ENCODE peak calls at places on chromosomes 3 and 15, in six cellular contexts. One of them, this sample, is unnamed.
A peak's percentile ranks its signal among the peaks of the same experiment; 100 is the strongest.

GRCh38 chr15:36996121-36996520 is 104.2 kb downstream of the MEIS2 start:
- DNase-seq in adipocyte: no peak
- DNase-seq in GM13976: no peak
- DNase-seq in activated T-helper 1 cell treated with anti-CD3 and anti-CD28 coated beads, Interleukin-12 subunit alpha, Interleukin-12 subunit beta, Interleukin-2, Interleukin-4 antibody, amounts not matched to agents 30 ng/mL and 10 ng/mL and 1 ng/mL, durations not matched to agents 14 hours and 24 hours and 36 hours: no peak
- DNase-seq in MCF 10A: no peak
- DNase-seq in RWPE1: no peak
- DNase-seq in this sample: no peak

GRCh38 chr3:127428344-127429001 is 140.6 kb upstream of the PRR20G start:
- DNase-seq in MCF 10A: peak; percentile 39
- DNase-seq in activated T-helper 1 cell treated with anti-CD3 and anti-CD28 coated beads, Interleukin-12 subunit alpha, Interleukin-12 subunit beta, Interleukin-2, Interleukin-4 antibody, amounts not matched to agents 30 ng/mL and 10 ng/mL and 1 ng/mL, durations not matched to agents 14 hours and 24 hours and 36 hours: no peak
- DNase-seq in RWPE1: no peak
- DNase-seq in adipocyte: no peak
- DNase-seq in GM13976: no peak
- DNase-seq in this sample: no peak

GRCh38 chr15:57213783-57214366 is 162.4 kb upstream of the CGNL1 start:
- DNase-seq in activated T-helper 1 cell treated with anti-CD3 and anti-CD28 coated beads, Interleukin-12 subunit alpha, Interleukin-12 subunit beta, Interleukin-2, Interleukin-4 antibody, amounts not matched to agents 30 ng/mL and 10 ng/mL and 1 ng/mL, durations not matched to agents 14 hours and 24 hours and 36 hours: no peak
- DNase-seq in GM13976: peak; percentile 7
- DNase-seq in adipocyte: peak; percentile 55
- DNase-seq in RWPE1: peak; percentile 3
- DNase-seq in MCF 10A: peak; percentile 46
- DNase-seq in this sample: peak; percentile 90

GRCh38 chr15:39270976-39271375 is 309.9 kb upstream of the THBS1 start:
- DNase-seq in GM13976: no peak
- DNase-seq in adipocyte: peak; percentile 89
- DNase-seq in RWPE1: peak; percentile 38
- DNase-seq in activated T-helper 1 cell treated with anti-CD3 and anti-CD28 coated beads, Interleukin-12 subunit alpha, Interleukin-12 subunit beta, Interleukin-2, Interleukin-4 antibody, amounts not matched to agents 30 ng/mL and 10 ng/mL and 1 ng/mL, durations not matched to agents 14 hours and 24 hours and 36 hours: no peak
- DNase-seq in MCF 10A: peak; percentile 55
- DNase-seq in this sample: no peak

GRCh38 chr3:11077466-11077865 is 76.8 kb upstream of the HRH1 start:
- DNase-seq in adipocyte: peak; percentile 63
- DNase-seq in activated T-helper 1 cell treated with anti-CD3 and anti-CD28 coated beads, Interleukin-12 subunit alpha, Interleukin-12 subunit beta, Interleukin-2, Interleukin-4 antibody, amounts not matched to agents 30 ng/mL and 10 ng/mL and 1 ng/mL, durations not matched to agents 14 hours and 24 hours and 36 hours: no peak
- DNase-seq in RWPE1: no peak
- DNase-seq in MCF 10A: peak; percentile 42
- DNase-seq in GM13976: no peak
- DNase-seq in this sample: no peak

GRCh38 chr3:58899159-58899952 is 150.5 kb downstream of the CFAP20DC start:
- DNase-seq in RWPE1: peak; percentile 1
- DNase-seq in GM13976: peak; percentile 33
- DNase-seq in activated T-helper 1 cell treated with anti-CD3 and anti-CD28 coated beads, Interleukin-12 subunit alpha, Interleukin-12 subunit beta, Interleukin-2, Interleukin-4 antibody, amounts not matched to agents 30 ng/mL and 10 ng/mL and 1 ng/mL, durations not matched to agents 14 hours and 24 hours and 36 hours: peak; percentile 32
- DNase-seq in MCF 10A: peak; percentile 1
- DNase-seq in adipocyte: peak; percentile 12
- DNase-seq in this sample: no peak

GRCh38 chr3:50534721-50535330 is 31.4 kb upstream of the CACNA2D2 start:
- DNase-seq in adipocyte: peak; percentile 22
- DNase-seq in MCF 10A: no peak
- DNase-seq in GM13976: no peak
- DNase-seq in RWPE1: no peak
- DNase-seq in activated T-helper 1 cell treated with anti-CD3 and anti-CD28 coated beads, Interleukin-12 subunit alpha, Interleukin-12 subunit beta, Interleukin-2, Interleukin-4 antibody, amounts not matched to agents 30 ng/mL and 10 ng/mL and 1 ng/mL, durations not matched to agents 14 hours and 24 hours and 36 hours: no peak
- DNase-seq in this sample: no peak

GRCh38 chr3:22734207-22734606 is 468.9 kb upstream of the UBE2E2 start:
- DNase-seq in GM13976: no peak
- DNase-seq in adipocyte: no peak
- DNase-seq in activated T-helper 1 cell treated with anti-CD3 and anti-CD28 coated beads, Interleukin-12 subunit alpha, Interleukin-12 subunit beta, Interleukin-2, Interleukin-4 antibody, amounts not matched to agents 30 ng/mL and 10 ng/mL and 1 ng/mL, durations not matched to agents 14 hours and 24 hours and 36 hours: no peak
- DNase-seq in RWPE1: no peak
- DNase-seq in MCF 10A: no peak
- DNase-seq in this sample: no peak

GRCh38 chr3:46114324-46114988 is 87.2 kb upstream of the XCR1 start:
- DNase-seq in RWPE1: peak; percentile 45
- DNase-seq in MCF 10A: peak; percentile 82
- DNase-seq in GM13976: no peak
- DNase-seq in activated T-helper 1 cell treated with anti-CD3 and anti-CD28 coated beads, Interleukin-12 subunit alpha, Interleukin-12 subunit beta, Interleukin-2, Interleukin-4 antibody, amounts not matched to agents 30 ng/mL and 10 ng/mL and 1 ng/mL, durations not matched to agents 14 hours and 24 hours and 36 hours: no peak
- DNase-seq in adipocyte: peak; percentile 85
- DNase-seq in this sample: no peak

GRCh38 chr3:31848921-31849320 is 132.1 kb downstream of the OSBPL10 start:
- DNase-seq in activated T-helper 1 cell treated with anti-CD3 and anti-CD28 coated beads, Interleukin-12 subunit alpha, Interleukin-12 subunit beta, Interleukin-2, Interleukin-4 antibody, amounts not matched to agents 30 ng/mL and 10 ng/mL and 1 ng/mL, durations not matched to agents 14 hours and 24 hours and 36 hours: no peak
- DNase-seq in GM13976: no peak
- DNase-seq in RWPE1: no peak
- DNase-seq in adipocyte: no peak
- DNase-seq in MCF 10A: no peak
- DNase-seq in this sample: peak; percentile 5

GRCh38 chr3:43338295-43338694 is 52.0 kb downstream of the SNRK start:
- DNase-seq in MCF 10A: peak; percentile 18
- DNase-seq in RWPE1: no peak
- DNase-seq in adipocyte: no peak
- DNase-seq in activated T-helper 1 cell treated with anti-CD3 and anti-CD28 coated beads, Interleukin-12 subunit alpha, Interleukin-12 subunit beta, Interleukin-2, Interleukin-4 antibody, amounts not matched to agents 30 ng/mL and 10 ng/mL and 1 ng/mL, durations not matched to agents 14 hours and 24 hours and 36 hours: no peak
- DNase-seq in GM13976: no peak
- DNase-seq in this sample: no peak

GRCh38 chr15:86701259-86701963 is 621.7 kb downstream of the AGBL1 start:
- DNase-seq in MCF 10A: no peak
- DNase-seq in activated T-helper 1 cell treated with anti-CD3 and anti-CD28 coated beads, Interleukin-12 subunit alpha, Interleukin-12 subunit beta, Interleukin-2, Interleukin-4 antibody, amounts not matched to agents 30 ng/mL and 10 ng/mL and 1 ng/mL, durations not matched to agents 14 hours and 24 hours and 36 hours: no peak
- DNase-seq in GM13976: no peak
- DNase-seq in RWPE1: no peak
- DNase-seq in adipocyte: no peak
- DNase-seq in this sample: no peak

GRCh38 chr3:29335921-29336320 is 55.0 kb downstream of the RBMS3 start:
- DNase-seq in MCF 10A: no peak
- DNase-seq in adipocyte: peak; percentile 69
- DNase-seq in GM13976: no peak
- DNase-seq in activated T-helper 1 cell treated with anti-CD3 and anti-CD28 coated beads, Interleukin-12 subunit alpha, Interleukin-12 subunit beta, Interleukin-2, Interleukin-4 antibody, amounts not matched to agents 30 ng/mL and 10 ng/mL and 1 ng/mL, durations not matched to agents 14 hours and 24 hours and 36 hours: no peak
- DNase-seq in RWPE1: no peak
- DNase-seq in this sample: no peak

GRCh38 chr3:127426444-127427168 is 138.8 kb upstream of the PRR20G start:
- DNase-seq in activated T-helper 1 cell treated with anti-CD3 and anti-CD28 coated beads, Interleukin-12 subunit alpha, Interleukin-12 subunit beta, Interleukin-2, Interleukin-4 antibody, amounts not matched to agents 30 ng/mL and 10 ng/mL and 1 ng/mL, durations not matched to agents 14 hours and 24 hours and 36 hours: no peak
- DNase-seq in RWPE1: no peak
- DNase-seq in adipocyte: no peak
- DNase-seq in GM13976: peak; percentile 15
- DNase-seq in MCF 10A: no peak
- DNase-seq in this sample: no peak

GRCh38 chr3:96865605-96866004 is 51.2 kb downstream of the EPHA6 start:
- DNase-seq in adipocyte: no peak
- DNase-seq in GM13976: no peak
- DNase-seq in MCF 10A: no peak
- DNase-seq in activated T-helper 1 cell treated with anti-CD3 and anti-CD28 coated beads, Interleukin-12 subunit alpha, Interleukin-12 subunit beta, Interleukin-2, Interleukin-4 antibody, amounts not matched to agents 30 ng/mL and 10 ng/mL and 1 ng/mL, durations not matched to agents 14 hours and 24 hours and 36 hours: no peak
- DNase-seq in RWPE1: no peak
- DNase-seq in this sample: no peak

GRCh38 chr3:12138044-12138443 is 20.7 kb downstream of the TIMP4 start:
- DNase-seq in RWPE1: no peak
- DNase-seq in adipocyte: peak; percentile 51
- DNase-seq in MCF 10A: peak; percentile 64
- DNase-seq in activated T-helper 1 cell treated with anti-CD3 and anti-CD28 coated beads, Interleukin-12 subunit alpha, Interleukin-12 subunit beta, Interleukin-2, Interleukin-4 antibody, amounts not matched to agents 30 ng/mL and 10 ng/mL and 1 ng/mL, durations not matched to agents 14 hours and 24 hours and 36 hours: no peak
- DNase-seq in GM13976: no peak
- DNase-seq in this sample: no peak

GRCh38 chr3:189806171-189806951 is 175.2 kb downstream of the TP63 start:
- DNase-seq in GM13976: no peak
- DNase-seq in RWPE1: no peak
- DNase-seq in MCF 10A: no peak
- DNase-seq in activated T-helper 1 cell treated with anti-CD3 and anti-CD28 coated beads, Interleukin-12 subunit alpha, Interleukin-12 subunit beta, Interleukin-2, Interleukin-4 antibody, amounts not matched to agents 30 ng/mL and 10 ng/mL and 1 ng/mL, durations not matched to agents 14 hours and 24 hours and 36 hours: no peak
- DNase-seq in adipocyte: no peak
- DNase-seq in this sample: peak; percentile 73

GRCh38 chr15:100889359-100890058 is 9.9 kb downstream of the ALDH1A3 start:
- DNase-seq in MCF 10A: no peak
- DNase-seq in adipocyte: peak; percentile 87
- DNase-seq in GM13976: no peak
- DNase-seq in activated T-helper 1 cell treated with anti-CD3 and anti-CD28 coated beads, Interleukin-12 subunit alpha, Interleukin-12 subunit beta, Interleukin-2, Interleukin-4 antibody, amounts not matched to agents 30 ng/mL and 10 ng/mL and 1 ng/mL, durations not matched to agents 14 hours and 24 hours and 36 hours: no peak
- DNase-seq in RWPE1: no peak
- DNase-seq in this sample: no peak

GRCh38 chr3:143343031-143343430 is 223.5 kb downstream of the CHST2 start:
- DNase-seq in RWPE1: no peak
- DNase-seq in GM13976: no peak
- DNase-seq in adipocyte: no peak
- DNase-seq in MCF 10A: no peak
- DNase-seq in activated T-helper 1 cell treated with anti-CD3 and anti-CD28 coated beads, Interleukin-12 subunit alpha, Interleukin-12 subunit beta, Interleukin-2, Interleukin-4 antibody, amounts not matched to agents 30 ng/mL and 10 ng/mL and 1 ng/mL, durations not matched to agents 14 hours and 24 hours and 36 hours: no peak
- DNase-seq in this sample: no peak

GRCh38 chr3:59517448-59517847 is 467.6 kb upstream of the CFAP20DC start:
- DNase-seq in GM13976: no peak
- DNase-seq in MCF 10A: no peak
- DNase-seq in adipocyte: no peak
- DNase-seq in activated T-helper 1 cell treated with anti-CD3 and anti-CD28 coated beads, Interleukin-12 subunit alpha, Interleukin-12 subunit beta, Interleukin-2, Interleukin-4 antibody, amounts not matched to agents 30 ng/mL and 10 ng/mL and 1 ng/mL, durations not matched to agents 14 hours and 24 hours and 36 hours: no peak
- DNase-seq in RWPE1: no peak
- DNase-seq in this sample: no peak

GRCh38 chr15:48317221-48317620 is 14.0 kb upstream of the DUT start:
- DNase-seq in MCF 10A: no peak
- DNase-seq in RWPE1: no peak
- DNase-seq in adipocyte: no peak
- DNase-seq in activated T-helper 1 cell treated with anti-CD3 and anti-CD28 coated beads, Interleukin-12 subunit alpha, Interleukin-12 subunit beta, Interleukin-2, Interleukin-4 antibody, amounts not matched to agents 30 ng/mL and 10 ng/mL and 1 ng/mL, durations not matched to agents 14 hours and 24 hours and 36 hours: no peak
- DNase-seq in GM13976: no peak
- DNase-seq in this sample: no peak

GRCh38 chr3:11908981-11909698 is 62.5 kb upstream of the TAMM41 start:
- DNase-seq in RWPE1: no peak
- DNase-seq in MCF 10A: no peak
- DNase-seq in activated T-helper 1 cell treated with anti-CD3 and anti-CD28 coated beads, Interleukin-12 subunit alpha, Interleukin-12 subunit beta, Interleukin-2, Interleukin-4 antibody, amounts not matched to agents 30 ng/mL and 10 ng/mL and 1 ng/mL, durations not matched to agents 14 hours and 24 hours and 36 hours: no peak
- DNase-seq in GM13976: no peak
- DNase-seq in adipocyte: no peak
- DNase-seq in this sample: no peak

GRCh38 chr15:51775967-51776816 is 24.8 kb downstream of the TMOD2 start:
- DNase-seq in adipocyte: peak; percentile 54
- DNase-seq in MCF 10A: peak; percentile 71
- DNase-seq in activated T-helper 1 cell treated with anti-CD3 and anti-CD28 coated beads, Interleukin-12 subunit alpha, Interleukin-12 subunit beta, Interleukin-2, Interleukin-4 antibody, amounts not matched to agents 30 ng/mL and 10 ng/mL and 1 ng/mL, durations not matched to agents 14 hours and 24 hours and 36 hours: peak; percentile 30
- DNase-seq in GM13976: peak; percentile 53
- DNase-seq in RWPE1: peak; percentile 47
- DNase-seq in this sample: peak; percentile 36

GRCh38 chr3:148554367-148554766 is 143.3 kb upstream of the AGTR1 start:
- DNase-seq in activated T-helper 1 cell treated with anti-CD3 and anti-CD28 coated beads, Interleukin-12 subunit alpha, Interleukin-12 subunit beta, Interleukin-2, Interleukin-4 antibody, amounts not matched to agents 30 ng/mL and 10 ng/mL and 1 ng/mL, durations not matched to agents 14 hours and 24 hours and 36 hours: no peak
- DNase-seq in RWPE1: no peak
- DNase-seq in MCF 10A: no peak
- DNase-seq in adipocyte: peak; percentile 14
- DNase-seq in GM13976: no peak
- DNase-seq in this sample: no peak

GRCh38 chr3:81024560-81024959 is 736.9 kb downstream of the GBE1 start:
- DNase-seq in adipocyte: no peak
- DNase-seq in GM13976: no peak
- DNase-seq in RWPE1: no peak
- DNase-seq in MCF 10A: no peak
- DNase-seq in activated T-helper 1 cell treated with anti-CD3 and anti-CD28 coated beads, Interleukin-12 subunit alpha, Interleukin-12 subunit beta, Interleukin-2, Interleukin-4 antibody, amounts not matched to agents 30 ng/mL and 10 ng/mL and 1 ng/mL, durations not matched to agents 14 hours and 24 hours and 36 hours: no peak
- DNase-seq in this sample: no peak

GRCh38 chr3:168117059-168117458 is 21.3 kb upstream of the GOLIM4 start:
- DNase-seq in GM13976: no peak
- DNase-seq in MCF 10A: peak; percentile 76
- DNase-seq in activated T-helper 1 cell treated with anti-CD3 and anti-CD28 coated beads, Interleukin-12 subunit alpha, Interleukin-12 subunit beta, Interleukin-2, Interleukin-4 antibody, amounts not matched to agents 30 ng/mL and 10 ng/mL and 1 ng/mL, durations not matched to agents 14 hours and 24 hours and 36 hours: no peak
- DNase-seq in RWPE1: no peak
- DNase-seq in adipocyte: peak; percentile 17
- DNase-seq in this sample: peak; percentile 47

GRCh38 chr3:16990163-16990562 is 105.4 kb downstream of the PLCL2 start:
- DNase-seq in activated T-helper 1 cell treated with anti-CD3 and anti-CD28 coated beads, Interleukin-12 subunit alpha, Interleukin-12 subunit beta, Interleukin-2, Interleukin-4 antibody, amounts not matched to agents 30 ng/mL and 10 ng/mL and 1 ng/mL, durations not matched to agents 14 hours and 24 hours and 36 hours: no peak
- DNase-seq in adipocyte: no peak
- DNase-seq in MCF 10A: no peak
- DNase-seq in RWPE1: no peak
- DNase-seq in GM13976: no peak
- DNase-seq in this sample: no peak

GRCh38 chr15:32669870-32670623 is 28.5 kb downstream of the SCG5 start:
- DNase-seq in RWPE1: no peak
- DNase-seq in adipocyte: peak; percentile 95
- DNase-seq in activated T-helper 1 cell treated with anti-CD3 and anti-CD28 coated beads, Interleukin-12 subunit alpha, Interleukin-12 subunit beta, Interleukin-2, Interleukin-4 antibody, amounts not matched to agents 30 ng/mL and 10 ng/mL and 1 ng/mL, durations not matched to agents 14 hours and 24 hours and 36 hours: no peak
- DNase-seq in GM13976: no peak
- DNase-seq in MCF 10A: peak; percentile 69
- DNase-seq in this sample: no peak

GRCh38 chr3:45498532-45498931 is 96.0 kb upstream of the LIMD1 start:
- DNase-seq in GM13976: no peak
- DNase-seq in adipocyte: no peak
- DNase-seq in activated T-helper 1 cell treated with anti-CD3 and anti-CD28 coated beads, Interleukin-12 subunit alpha, Interleukin-12 subunit beta, Interleukin-2, Interleukin-4 antibody, amounts not matched to agents 30 ng/mL and 10 ng/mL and 1 ng/mL, durations not matched to agents 14 hours and 24 hours and 36 hours: no peak
- DNase-seq in MCF 10A: no peak
- DNase-seq in RWPE1: no peak
- DNase-seq in this sample: no peak

GRCh38 chr3:174356596-174356995 is 502.5 kb upstream of the NAALADL2 start:
- DNase-seq in RWPE1: no peak
- DNase-seq in activated T-helper 1 cell treated with anti-CD3 and anti-CD28 coated beads, Interleukin-12 subunit alpha, Interleukin-12 subunit beta, Interleukin-2, Interleukin-4 antibody, amounts not matched to agents 30 ng/mL and 10 ng/mL and 1 ng/mL, durations not matched to agents 14 hours and 24 hours and 36 hours: no peak
- DNase-seq in MCF 10A: no peak
- DNase-seq in GM13976: no peak
- DNase-seq in adipocyte: peak; percentile 39
- DNase-seq in this sample: no peak

GRCh38 chr15:29135702-29136426 is 133.8 kb downstream of the NSMCE3 start:
- DNase-seq in RWPE1: no peak
- DNase-seq in GM13976: no peak
- DNase-seq in activated T-helper 1 cell treated with anti-CD3 and anti-CD28 coated beads, Interleukin-12 subunit alpha, Interleukin-12 subunit beta, Interleukin-2, Interleukin-4 antibody, amounts not matched to agents 30 ng/mL and 10 ng/mL and 1 ng/mL, durations not matched to agents 14 hours and 24 hours and 36 hours: no peak
- DNase-seq in MCF 10A: no peak
- DNase-seq in adipocyte: no peak
- DNase-seq in this sample: no peak

GRCh38 chr15:85649372-85649771 is 145.4 kb downstream of the KLHL25 start:
- DNase-seq in RWPE1: peak; percentile 20
- DNase-seq in adipocyte: peak; percentile 72
- DNase-seq in MCF 10A: peak; percentile 63
- DNase-seq in GM13976: peak; percentile 51
- DNase-seq in activated T-helper 1 cell treated with anti-CD3 and anti-CD28 coated beads, Interleukin-12 subunit alpha, Interleukin-12 subunit beta, Interleukin-2, Interleukin-4 antibody, amounts not matched to agents 30 ng/mL and 10 ng/mL and 1 ng/mL, durations not matched to agents 14 hours and 24 hours and 36 hours: no peak
- DNase-seq in this sample: no peak

GRCh38 chr3:145798691-145799550 is 362.1 kb downstream of the PLOD2 start:
- DNase-seq in activated T-helper 1 cell treated with anti-CD3 and anti-CD28 coated beads, Interleukin-12 subunit alpha, Interleukin-12 subunit beta, Interleukin-2, Interleukin-4 antibody, amounts not matched to agents 30 ng/mL and 10 ng/mL and 1 ng/mL, durations not matched to agents 14 hours and 24 hours and 36 hours: no peak
- DNase-seq in GM13976: no peak
- DNase-seq in adipocyte: peak; percentile 36
- DNase-seq in MCF 10A: no peak
- DNase-seq in RWPE1: no peak
- DNase-seq in this sample: no peak

GRCh38 chr15:43749690-43750345 is 3.6 kb downstream of the PDIA3 start:
- DNase-seq in activated T-helper 1 cell treated with anti-CD3 and anti-CD28 coated beads, Interleukin-12 subunit alpha, Interleukin-12 subunit beta, Interleukin-2, Interleukin-4 antibody, amounts not matched to agents 30 ng/mL and 10 ng/mL and 1 ng/mL, durations not matched to agents 14 hours and 24 hours and 36 hours: peak; percentile 49
- DNase-seq in RWPE1: no peak
- DNase-seq in GM13976: peak; percentile 70
- DNase-seq in adipocyte: no peak
- DNase-seq in MCF 10A: peak; percentile 4
- DNase-seq in this sample: no peak

This sample was measured in NCI-H510A treated with DMSO at 0.1 percent for 48 hours.